ENCODE peak calls at places on chromosomes 12 and 14, in eight cellular contexts. One of them, this sample, is unnamed.

GRCh38 chr12:116201908-116202307 is 75.6 kb downstream of the MED13L start:
- DNase-seq in NCI-H82: no peak
- DNase-seq in stimulated activated CD8-positive, alpha-beta memory T cell treated with anti-CD3 and anti-CD28 coated beads, Interleukin-7, amount 100 ng/mL, for 24 hours: no peak
- DNase-seq in lower leg skin: no peak
- DNase-seq in posterior cingulate gyrus: no peak
- DNase-seq in NCI-H187: no peak
- DNase-seq in fibroblast of mammary gland: peak
- DNase-seq in stimulated activated CD4-positive, alpha-beta T cell treated with anti-CD3 and anti-CD28 coated beads, TNF-alpha, amount 100 ng/mL, for 4 hours: no peak
- DNase-seq in this sample: no peak

GRCh38 chr12:59372971-59373370 is 222.9 kb upstream of the SLC16A7 start:
- DNase-seq in NCI-H82: peak
- DNase-seq in stimulated activated CD8-positive, alpha-beta memory T cell treated with anti-CD3 and anti-CD28 coated beads, Interleukin-7, amount 100 ng/mL, for 24 hours: no peak
- DNase-seq in lower leg skin: no peak
- DNase-seq in posterior cingulate gyrus: no peak
- DNase-seq in NCI-H187: no peak
- DNase-seq in fibroblast of mammary gland: peak
- DNase-seq in stimulated activated CD4-positive, alpha-beta T cell treated with anti-CD3 and anti-CD28 coated beads, TNF-alpha, amount 100 ng/mL, for 4 hours: no peak
- DNase-seq in this sample: no peak

GRCh38 chr14:104284636-104285482 is 146.5 kb downstream of the KIF26A start:
- DNase-seq in NCI-H82: no peak
- DNase-seq in stimulated activated CD8-positive, alpha-beta memory T cell treated with anti-CD3 and anti-CD28 coated beads, Interleukin-7, amount 100 ng/mL, for 24 hours: no peak
- DNase-seq in lower leg skin: no peak
- DNase-seq in posterior cingulate gyrus: peak
- DNase-seq in NCI-H187: no peak
- DNase-seq in fibroblast of mammary gland: no peak
- DNase-seq in stimulated activated CD4-positive, alpha-beta T cell treated with anti-CD3 and anti-CD28 coated beads, TNF-alpha, amount 100 ng/mL, for 4 hours: no peak
- DNase-seq in this sample: no peak

GRCh38 chr14:58744951-58745350 is 107.2 kb downstream of the DACT1 start:
- DNase-seq in NCI-H82: no peak
- DNase-seq in stimulated activated CD8-positive, alpha-beta memory T cell treated with anti-CD3 and anti-CD28 coated beads, Interleukin-7, amount 100 ng/mL, for 24 hours: no peak
- DNase-seq in lower leg skin: no peak
- DNase-seq in posterior cingulate gyrus: no peak
- DNase-seq in NCI-H187: no peak
- DNase-seq in fibroblast of mammary gland: no peak
- DNase-seq in stimulated activated CD4-positive, alpha-beta T cell treated with anti-CD3 and anti-CD28 coated beads, TNF-alpha, amount 100 ng/mL, for 4 hours: no peak
- DNase-seq in this sample: no peak

GRCh38 chr14:54420478-54421116 is 20.6 kb downstream of the CNIH1 start:
- DNase-seq in NCI-H82: peak
- DNase-seq in stimulated activated CD8-positive, alpha-beta memory T cell treated with anti-CD3 and anti-CD28 coated beads, Interleukin-7, amount 100 ng/mL, for 24 hours: no peak
- DNase-seq in lower leg skin: no peak
- DNase-seq in posterior cingulate gyrus: no peak
- DNase-seq in NCI-H187: no peak
- DNase-seq in fibroblast of mammary gland: peak
- DNase-seq in stimulated activated CD4-positive, alpha-beta T cell treated with anti-CD3 and anti-CD28 coated beads, TNF-alpha, amount 100 ng/mL, for 4 hours: no peak
- DNase-seq in this sample: no peak

GRCh38 chr12:129902371-129903091 is 1.3 kb downstream of the TMEM132D start:
- DNase-seq in NCI-H82: no peak
- DNase-seq in stimulated activated CD8-positive, alpha-beta memory T cell treated with anti-CD3 and anti-CD28 coated beads, Interleukin-7, amount 100 ng/mL, for 24 hours: no peak
- DNase-seq in lower leg skin: no peak
- DNase-seq in posterior cingulate gyrus: no peak
- DNase-seq in NCI-H187: no peak
- DNase-seq in fibroblast of mammary gland: no peak
- DNase-seq in stimulated activated CD4-positive, alpha-beta T cell treated with anti-CD3 and anti-CD28 coated beads, TNF-alpha, amount 100 ng/mL, for 4 hours: no peak
- DNase-seq in this sample: no peak

GRCh38 chr14:25132734-25133422 is 82.9 kb upstream of the STXBP6 start:
- DNase-seq in NCI-H82: peak
- DNase-seq in stimulated activated CD8-positive, alpha-beta memory T cell treated with anti-CD3 and anti-CD28 coated beads, Interleukin-7, amount 100 ng/mL, for 24 hours: peak
- DNase-seq in lower leg skin: peak
- DNase-seq in posterior cingulate gyrus: peak
- DNase-seq in NCI-H187: peak
- DNase-seq in fibroblast of mammary gland: peak
- DNase-seq in stimulated activated CD4-positive, alpha-beta T cell treated with anti-CD3 and anti-CD28 coated beads, TNF-alpha, amount 100 ng/mL, for 4 hours: peak
- DNase-seq in this sample: peak

GRCh38 chr14:54647378-54647777 is 80.5 kb downstream of the SAMD4A start:
- DNase-seq in NCI-H82: no peak
- DNase-seq in stimulated activated CD8-positive, alpha-beta memory T cell treated with anti-CD3 and anti-CD28 coated beads, Interleukin-7, amount 100 ng/mL, for 24 hours: no peak
- DNase-seq in lower leg skin: no peak
- DNase-seq in posterior cingulate gyrus: no peak
- DNase-seq in NCI-H187: no peak
- DNase-seq in fibroblast of mammary gland: no peak
- DNase-seq in stimulated activated CD4-positive, alpha-beta T cell treated with anti-CD3 and anti-CD28 coated beads, TNF-alpha, amount 100 ng/mL, for 4 hours: no peak
- DNase-seq in this sample: no peak

GRCh38 chr12:113136128-113136989 is 798 bp upstream of the RASAL1 start:
- DNase-seq in NCI-H82: no peak
- DNase-seq in stimulated activated CD8-positive, alpha-beta memory T cell treated with anti-CD3 and anti-CD28 coated beads, Interleukin-7, amount 100 ng/mL, for 24 hours: peak
- DNase-seq in lower leg skin: no peak
- DNase-seq in posterior cingulate gyrus: peak
- DNase-seq in NCI-H187: no peak
- DNase-seq in fibroblast of mammary gland: no peak
- DNase-seq in stimulated activated CD4-positive, alpha-beta T cell treated with anti-CD3 and anti-CD28 coated beads, TNF-alpha, amount 100 ng/mL, for 4 hours: no peak
- DNase-seq in this sample: peak

GRCh38 chr14:91835920-91836843 is 31.2 kb downstream of the TC2N start:
- DNase-seq in NCI-H82: peak
- DNase-seq in stimulated activated CD8-positive, alpha-beta memory T cell treated with anti-CD3 and anti-CD28 coated beads, Interleukin-7, amount 100 ng/mL, for 24 hours: peak
- DNase-seq in lower leg skin: peak
- DNase-seq in posterior cingulate gyrus: no peak
- DNase-seq in NCI-H187: peak
- DNase-seq in fibroblast of mammary gland: no peak
- DNase-seq in stimulated activated CD4-positive, alpha-beta T cell treated with anti-CD3 and anti-CD28 coated beads, TNF-alpha, amount 100 ng/mL, for 4 hours: peak
- DNase-seq in this sample: peak

This sample was measured in activated T-cell treated with anti-CD3 and anti-CD28 coated beads for 4 hours.